ENCODE peak calls at places on chromosomes 16 and 17, in four cellular contexts. U, K, Q and Z are unnamed samples.

GRCh38 chr16:10964891-10965326 is 20.5 kb downstream of the CLEC16A start:
- DNase-seq in Q (no peak), K (no peak), U (no peak), Z (no peak)

GRCh38 chr16:49461517-49461951 is 87.9 kb downstream of the C16orf78 start:
- DNase-seq in Q (no peak), K (peak), U (no peak), Z (no peak)

GRCh38 chr16:85479972-85480726 is 133.0 kb upstream of the GSE1 start:
- DNase-seq in U (no peak), K (peak), Q (no peak), Z (no peak)

GRCh38 chr17:21283482-21284318 is 811 bp upstream of the MAP2K3 start:
- DNase-seq in Q (no peak), K (peak), U (no peak), Z (no peak)

GRCh38 chr17:38742431-38743308 is 5.5 kb downstream of the PCGF2 start:
- DNase-seq in K (no peak), Q (peak), U (peak), Z (peak)

GRCh38 chr16:89575247-89576172 is at the start of gene CPNE7:
- DNase-seq in Q (no peak), K (no peak), U (no peak), Z (no peak)

GRCh38 chr16:75011634-75012307 is 12.9 kb downstream of the ZNRF1 start:
- DNase-seq in U (peak), Q (peak), K (no peak), Z (peak)

GRCh38 chr17:79073016-79073705 is 1.5 kb upstream of the ENGASE start:
- DNase-seq in K (no peak), U (no peak), Q (no peak), Z (no peak)

GRCh38 chr17:10349403-10349802 is 23.4 kb downstream of the MYH13 start:
- DNase-seq in K (no peak), U (no peak), Q (no peak), Z (no peak)

GRCh38 chr16:88552166-88552565 is 18.0 kb upstream of the ZC3H18 start:
- DNase-seq in K (no peak), U (no peak), Q (no peak), Z (no peak)

GRCh38 chr17:1412185-1413110 is 12.4 kb upstream of the YWHAE start:
- DNase-seq in Q (peak), K (peak), U (no peak), Z (no peak)

GRCh38 chr16:53937068-53937614 is 233.2 kb downstream of the FTO start:
- DNase-seq in K (no peak), Q (no peak), U (no peak), Z (no peak)

GRCh38 chr16:28181557-28181914 is 30.2 kb downstream of the XPO6 start:
- DNase-seq in K (peak), Q (peak), U (peak), Z (peak)

GRCh38 chr16:23155445-23156049 is 6.3 kb upstream of the USP31 start:
- DNase-seq in Q (peak), U (no peak), K (peak), Z (no peak)

GRCh38 chr17:4510615-4510941 is 11.9 kb downstream of the SPNS2 start:
- DNase-seq in U (no peak), K (no peak), Q (no peak), Z (no peak)

GRCh38 chr16:69118994-69119393 is 13.4 kb downstream of the CHTF8 start:
- DNase-seq in Q (no peak), K (no peak), U (no peak), Z (no peak)

GRCh38 chr16:11312718-11313492 is 31.8 kb upstream of the PRM1 start:
- DNase-seq in K (peak), Q (peak), U (no peak), Z (no peak)

GRCh38 chr17:53749178-53749577 is 73.5 kb upstream of the KIF2B start:
- DNase-seq in Q (no peak), K (no peak), U (no peak), Z (no peak)

GRCh38 chr17:15289285-15290185 is 24.4 kb upstream of the PMP22 start:
- DNase-seq in K (no peak), Q (peak), U (no peak), Z (no peak)

GRCh38 chr17:2693561-2694380 is 17.8 kb downstream of the CLUH start:
- DNase-seq in Q (no peak), K (no peak), U (no peak), Z (no peak)

GRCh38 chr16:56332464-56333079 is 92.8 kb downstream of the AMFR start:
- DNase-seq in K (peak), U (no peak), Q (peak), Z (peak)

GRCh38 chr17:30534938-30535921 is 58.0 kb downstream of the GOSR1 start:
- DNase-seq in U (no peak), Q (no peak), K (no peak), Z (no peak)

GRCh38 chr16:85238233-85238647 is 126.0 kb upstream of the CIBAR2 start:
- DNase-seq in K (peak), Q (peak), U (peak), Z (no peak)

GRCh38 chr16:2853531-2854073 is 4.4 kb downstream of the PRSS22 start:
- DNase-seq in U (no peak), Q (no peak), K (no peak), Z (no peak)

GRCh38 chr17:74276561-74277009 is 2.6 kb downstream of the DNAI2 start:
- DNase-seq in K (no peak), Q (no peak), U (no peak), Z (no peak)

GRCh38 chr17:2449486-2449885 is 48.6 kb upstream of the MNT start:
- DNase-seq in Q (no peak), K (no peak), U (no peak), Z (no peak)

GRCh38 chr16:8826278-8826879 is 28.7 kb downstream of the PMM2 start:
- DNase-seq in K (no peak), U (no peak), Q (no peak), Z (no peak)

GRCh38 chr17:75084039-75084660 is 3.6 kb upstream of the SLC16A5 start:
- DNase-seq in U (no peak), Q (peak), K (no peak), Z (no peak)

GRCh38 chr16:69187387-69187890 is 475 bp downstream of the SNTB2 start:
- DNase-seq in K (peak), U (no peak), Q (peak), Z (no peak)

GRCh38 chr17:65568918-65569317 is 7.5 kb upstream of the AXIN2 start:
- DNase-seq in Q (no peak), K (no peak), U (no peak), Z (no peak)

GRCh38 chr17:32443827-32444300 is 446 bp upstream of the PSMD11 start:
- DNase-seq in K (no peak), Q (no peak), U (no peak), Z (no peak)

GRCh38 chr17:32444301-32445074 is at the start of gene PSMD11:
- DNase-seq in Q (peak), U (peak), K (peak), Z (peak)

GRCh38 chr17:32445497-32445896 is 1.2 kb downstream of the PSMD11 start:
- DNase-seq in K (no peak), U (no peak), Q (no peak), Z (no peak)

GRCh38 chr17:32445976-32446375 is 1.7 kb downstream of the PSMD11 start:
- DNase-seq in U (no peak), K (no peak), Q (peak), Z (no peak)

GRCh38 chr17:32445075-32445427 is 741 bp downstream of the PSMD11 start:
- DNase-seq in Q (peak), U (no peak), K (peak), Z (peak)
- H3K4me3 ChIP-seq in Q (peak), U (peak), K (peak), Z (peak)

GRCh38 chr17:7711356-7711755 is 6.2 kb upstream of the DNAH2 start:
- DNase-seq in Q (no peak), K (no peak), U (no peak), Z (no peak)
- TF ChIP-seq CTCF in Q (no peak), K (no peak), U (peak), Z (no peak)

GRCh38 chr17:40532520-40533253 is 31.3 kb upstream of the TNS4 start:
- DNase-seq in K (no peak), U (no peak), Q (peak), Z (no peak)
- H3K4me3 ChIP-seq in K (no peak), U (no peak), Q (no peak), Z (no peak)

GRCh38 chr17:35433075-35433894 is 985 bp upstream of the SLFN12 start:
- DNase-seq in K (peak), Q (peak), U (peak), Z (peak)
- TF ChIP-seq CTCF in K (no peak), Q (peak), U (peak), Z (peak)

DNA sequence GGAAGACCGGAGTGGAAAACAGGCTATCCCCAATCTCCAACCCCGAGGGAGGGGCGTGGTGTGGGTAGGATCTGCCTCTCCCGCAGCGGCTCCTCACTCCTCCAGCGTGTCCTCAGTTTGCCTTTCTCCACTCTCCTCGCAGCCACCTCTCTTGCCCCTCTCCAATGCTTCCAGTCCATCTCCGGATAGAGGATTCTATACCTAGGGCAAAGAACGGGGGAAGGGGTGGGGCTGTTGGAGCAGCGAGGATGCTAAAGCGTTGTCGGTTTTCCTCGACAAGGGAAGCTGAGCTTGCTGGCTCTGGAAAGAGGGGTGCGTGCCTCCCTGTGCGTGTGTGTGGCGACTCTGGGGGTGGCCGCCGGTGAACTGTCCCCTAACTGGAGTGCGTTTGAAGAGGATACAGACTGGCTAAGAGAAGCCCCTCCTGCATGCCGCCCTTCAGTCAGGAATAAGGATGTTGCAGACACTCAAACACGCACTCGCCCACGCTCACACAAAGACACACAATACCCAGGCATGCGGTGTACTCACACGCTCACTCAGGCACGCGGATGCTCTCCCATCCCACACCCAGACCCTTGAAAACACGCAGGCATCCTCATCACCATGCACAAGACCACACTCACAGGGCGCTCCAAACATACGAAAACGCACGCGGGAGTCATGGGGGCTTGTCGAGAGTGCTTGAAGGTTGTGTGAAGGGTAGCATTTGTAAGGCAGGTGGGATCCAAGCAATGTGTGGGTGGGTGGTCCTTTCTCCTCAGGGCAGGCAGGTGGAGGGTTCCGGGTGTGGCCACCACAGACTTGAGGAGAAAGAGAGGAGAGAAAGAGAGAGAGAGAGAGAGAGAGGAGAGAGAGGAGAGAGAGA is 633 bp upstream of the GPR139 start:
- DNase-seq in Q (no peak), U (no peak), K (no peak), Z (no peak)
- H3K4me3 ChIP-seq in Q (no peak), U (no peak), K (no peak), Z (no peak)

GRCh38 chr17:77372444-77373297 is 231.9 kb downstream of the SEC14L1 start:
- DNase-seq in U (peak), K (peak), Q (peak), Z (no peak)

GRCh38 chr17:77373298-77374169 is 232.8 kb downstream of the SEC14L1 start:
- DNase-seq in K (peak), Q (peak), U (no peak), Z (no peak)

GRCh38 chr17:77375526-77375916 is 234.8 kb downstream of the SEC14L1 start:
- DNase-seq in U (no peak), Q (no peak), K (no peak), Z (no peak)

GRCh38 chr17:77375108-77375507 is 234.3 kb downstream of the SEC14L1 start:
- DNase-seq in Q (peak), U (no peak), K (peak), Z (no peak)

GRCh38 chr17:77374170-77374936 is 233.6 kb downstream of the SEC14L1 start:
- DNase-seq in Q (peak), U (peak), K (peak), Z (no peak)
- TF ChIP-seq CTCF in Q (peak), U (peak), K (peak), Z (peak)

GRCh38 chr16:87388818-87389134 is 3.4 kb upstream of the MAP1LC3B start:
- DNase-seq in K (no peak), U (no peak), Q (no peak), Z (no peak)
- H3K4me3 ChIP-seq in K (no peak), U (no peak), Q (no peak), Z (no peak)

DNA sequence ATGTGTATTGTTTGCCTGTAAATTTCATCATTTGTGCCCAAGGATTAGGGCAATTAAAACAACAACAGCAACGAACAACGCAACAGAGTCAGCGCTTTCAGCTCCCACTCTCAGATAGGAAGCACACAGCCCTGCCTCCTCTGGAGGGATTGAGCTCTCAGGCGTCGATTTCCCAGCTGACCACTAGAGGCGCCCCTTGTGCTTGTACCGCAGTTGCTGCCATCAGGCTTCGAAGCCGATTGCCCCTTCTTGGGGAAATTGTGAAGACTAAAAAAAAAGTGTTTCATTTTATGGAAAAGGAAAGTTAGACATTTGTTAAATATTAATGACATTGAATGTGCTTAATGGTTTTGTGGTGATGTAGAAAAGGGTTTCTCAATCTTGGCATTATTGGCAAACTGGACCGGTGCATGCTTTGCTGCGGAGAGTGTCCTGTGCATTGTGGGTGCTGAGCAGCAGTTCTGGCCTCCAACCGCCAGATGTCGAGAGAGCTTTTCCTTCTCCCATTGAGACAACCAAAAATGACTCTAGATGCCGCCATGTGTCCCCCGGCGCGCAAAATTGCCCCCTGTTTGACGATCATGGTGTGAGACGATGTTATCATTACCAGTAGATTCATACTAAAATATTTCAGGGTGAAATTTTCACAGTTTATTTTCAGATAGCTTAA is 650.4 kb upstream of the RBFOX1 start:
- DNase-seq in K (peak), Q (no peak), U (no peak), Z (no peak)
- TF ChIP-seq CTCF in K (no peak), Q (peak), U (no peak), Z (peak)

GRCh38 chr16:66592241-66592640 is 12.3 kb upstream of the CMTM3 start:
- DNase-seq in U (no peak), Q (no peak), K (no peak), Z (no peak)

GRCh38 chr16:66588981-66589713 is 9.9 kb downstream of the CMTM2 start:
- DNase-seq in U (no peak), Q (peak), K (peak), Z (no peak)

GRCh38 chr16:66591018-66591417 is 11.8 kb downstream of the CMTM2 start:
- DNase-seq in K (no peak), U (no peak), Q (no peak), Z (no peak)

GRCh38 chr16:66587881-66588600 is 8.8 kb downstream of the CMTM2 start:
- DNase-seq in Q (no peak), U (no peak), K (no peak), Z (no peak)

GRCh38 chr16:66590322-66590721 is 11.1 kb downstream of the CMTM2 start:
- DNase-seq in U (no peak), Q (no peak), K (no peak), Z (no peak)
- H3K4me3 ChIP-seq in U (no peak), Q (no peak), K (no peak), Z (no peak)